ENCODE peak calls at places on chromosomes 6 and 20, in nine cellular contexts. G, U, F, E, X, K, V, M and C are unnamed samples.

GRCh38 chr6:75602897-75603395 is 1.3 kb downstream of the SENP6 start:
- DNase-seq in G (peak), F (no peak), M (no peak), K (peak), X (no peak), U (no peak), E (no peak), V (no peak), C (no peak)

GRCh38 chr20:41139227-41140093 is 2.1 kb downstream of the PLCG1 start:
- DNase-seq in X (no peak), K (no peak), M (no peak), U (no peak), G (no peak), F (no peak), V (no peak), E (no peak), C (no peak)

GRCh38 chr6:45685076-45685475 is 307.3 kb upstream of the SUPT3H start:
- DNase-seq in E (no peak), F (no peak), G (no peak), V (no peak), K (no peak), X (no peak), U (no peak), M (no peak), C (no peak)

GRCh38 chr6:108797951-108798671 is 50.1 kb upstream of the ARMC2 start:
- DNase-seq in X (no peak), G (no peak), M (no peak), F (no peak), V (no peak), E (no peak), K (no peak), U (no peak), C (no peak)

GRCh38 chr6:48678390-48678789 is 567.4 kb upstream of the PTCHD4 start:
- DNase-seq in K (no peak), G (no peak), E (no peak), V (no peak), F (no peak), U (no peak), X (no peak), M (no peak), C (no peak)

GRCh38 chr6:155829646-155830045 is 374.0 kb upstream of the NOX3 start:
- DNase-seq in U (no peak), K (no peak), E (no peak), V (no peak), X (no peak), G (no peak), M (no peak), F (no peak), C (no peak)

GRCh38 chr6:63968650-63969049 is 333.0 kb downstream of the PHF3 start:
- DNase-seq in E (no peak), V (no peak), M (no peak), G (no peak), K (no peak), F (no peak), X (no peak), U (no peak), C (no peak)

GRCh38 chr6:151372164-151372563 is 19.2 kb downstream of the ZBTB2 start:
- DNase-seq in V (no peak), E (no peak), F (no peak), G (no peak), X (no peak), K (no peak), M (no peak), U (no peak), C (no peak)

GRCh38 chr6:37889015-37889885 is 69.7 kb downstream of the ZFAND3 start:
- DNase-seq in X (no peak), F (no peak), V (no peak), G (no peak), K (peak), U (no peak), E (no peak), M (no peak), C (no peak)

GRCh38 chr6:158475344-158476302 is 84.3 kb upstream of the TMEM181 start:
- DNase-seq in G (peak), X (peak), M (no peak), K (peak), F (no peak), E (no peak), U (peak), V (peak), C (no peak)

GRCh38 chr6:135144678-135145508 is 36.2 kb upstream of the MYB start:
- DNase-seq in U (peak), F (peak), K (peak), G (no peak), M (no peak), E (no peak), X (peak), V (peak), C (no peak)

GRCh38 chr6:118377711-118378414 is 170.2 kb upstream of the PLN start:
- DNase-seq in E (no peak), F (no peak), U (peak), G (no peak), M (no peak), K (no peak), V (no peak), X (no peak), C (peak)

GRCh38 chr6:113934101-113934500 is 36.8 kb downstream of the HDAC2 start:
- DNase-seq in X (no peak), V (no peak), F (no peak), G (no peak), U (no peak), K (no peak), M (no peak), E (no peak), C (no peak)

GRCh38 chr6:16956371-16956770 is 145.5 kb upstream of the STMND1 start:
- DNase-seq in G (no peak), F (no peak), E (no peak), U (no peak), X (peak), K (no peak), M (no peak), V (peak), C (no peak)

GRCh38 chr6:101907356-101908217 is 514.1 kb downstream of the GRIK2 start:
- DNase-seq in M (no peak), V (peak), K (no peak), E (no peak), G (no peak), F (no peak), X (no peak), U (no peak), C (no peak)